ENCODE peak calls at places on chromosomes 1 and 21, in nine cellular contexts. S is A549, P is hypothalamus, D is stromal cell of bone marrow, I is heart right ventricle, U is LoVo, F is colonic mucosa, V is glomerular endothelial cell, Z is spleen. N is an unnamed sample.

GRCh38 chr1:54742262-54742661 is 22.1 kb downstream of the PARS2 start:
- DNase-seq in S (no peak), P (no peak), D (no peak), I (peak; percentile 13), U (no peak), F (no peak), V (no peak), Z (no peak), N (no peak)

GRCh38 chr1:168408531-168409242 is 128.0 kb downstream of the TBX19 start:
- DNase-seq in S (peak; percentile 35), P (no peak), D (no peak), I (no peak), U (peak; percentile 91), F (no peak), V (no peak), Z (no peak), N (no peak)

GRCh38 chr1:185996211-185996610 is 262.0 kb downstream of the HMCN1 start:
- DNase-seq in S (no peak), P (no peak), D (peak; percentile 91), I (peak; percentile 9), U (peak; percentile 6), F (no peak), V (no peak), Z (no peak), N (peak; percentile 47)

GRCh38 chr21:38768385-38769071 is 37.2 kb upstream of the ETS2 start:
- DNase-seq in S (peak; percentile 42), P (no peak), D (peak; percentile 51), I (no peak), U (no peak), F (no peak), V (no peak), Z (no peak), N (no peak)

GRCh38 chr1:2965676-2966075 is 55.6 kb upstream of the ACTRT2 start:
- DNase-seq in S (no peak), P (no peak), D (no peak), I (no peak), U (no peak), F (no peak), V (no peak), Z (peak; percentile 18), N (no peak)

GRCh38 chr1:151510020-151510405 is 1.2 kb upstream of the CGN start:
- DNase-seq in S (peak; percentile 45), P (no peak), D (no peak), I (no peak), U (peak; percentile 57), F (peak; percentile 86), V (no peak), Z (no peak), N (no peak)

GRCh38 chr1:221315330-221315729 is 426.6 kb downstream of the DUSP10 start:
- DNase-seq in S (no peak), P (no peak), D (peak; percentile 88), I (no peak), U (no peak), F (no peak), V (no peak), Z (no peak), N (no peak)

GRCh38 chr1:159867322-159868064 is 5.0 kb upstream of the VSIG8 start:
- DNase-seq in S (no peak), P (no peak), D (no peak), I (no peak), U (peak; percentile 33), F (peak; percentile 89), V (no peak), Z (no peak), N (peak; percentile 16)

GRCh38 chr1:19372602-19373001 is 60.5 kb downstream of the SLC66A1 start:
- DNase-seq in S (no peak), P (no peak), D (no peak), I (no peak), U (no peak), F (no peak), V (no peak), Z (no peak), N (no peak)

GRCh38 chr21:37182222-37182621 is 84.9 kb downstream of the VPS26C start:
- DNase-seq in S (no peak), P (no peak), D (no peak), I (no peak), U (no peak), F (no peak), V (no peak), Z (no peak), N (no peak)

GRCh38 chr1:43446388-43446740 is 7.4 kb downstream of the HYI start:
- DNase-seq in S (no peak), P (no peak), D (no peak), I (no peak), U (no peak), F (no peak), V (no peak), Z (peak; percentile 38), N (no peak)

GRCh38 chr1:45848714-45849113 is 45.3 kb downstream of the MAST2 start:
- DNase-seq in S (no peak), P (no peak), D (no peak), I (no peak), U (no peak), F (no peak), V (no peak), Z (no peak), N (no peak)

GRCh38 chr1:176765608-176766007 is 302.6 kb downstream of the PAPPA2 start:
- DNase-seq in S (no peak), P (no peak), D (no peak), I (no peak), U (no peak), F (no peak), V (no peak), Z (no peak), N (no peak)

GRCh38 chr1:165376041-165376810 is 19.7 kb upstream of the LMX1A start:
- DNase-seq in S (no peak), P (peak; percentile 62), D (peak; percentile 98), I (peak; percentile 92), U (peak; percentile 76), F (peak; percentile 81), V (peak; percentile 25), Z (peak; percentile 88), N (peak; percentile 81)

GRCh38 chr1:214496126-214496525 is 55.3 kb downstream of the PTPN14 start:
- DNase-seq in S (no peak), P (no peak), D (no peak), I (no peak), U (no peak), F (no peak), V (no peak), Z (no peak), N (no peak)

GRCh38 chr1:37317870-37318431 is 156.4 kb upstream of the ZC3H12A start:
- DNase-seq in S (no peak), P (no peak), D (no peak), I (no peak), U (no peak), F (no peak), V (no peak), Z (peak; percentile 44), N (no peak)

GRCh38 chr1:91400133-91400725 is 4.4 kb downstream of the HFM1 start:
- DNase-seq in S (peak; percentile 8), P (no peak), D (peak; percentile 15), I (peak; percentile 34), U (no peak), F (no peak), V (no peak), Z (no peak), N (no peak)

GRCh38 chr1:186404454-186405051 is 28.9 kb downstream of the ODR4 start:
- DNase-seq in S (peak; percentile 61), P (no peak), D (peak; percentile 39), I (no peak), U (peak; percentile 9), F (no peak), V (peak; percentile 88), Z (no peak), N (peak; percentile 89)

GRCh38 chr1:161719325-161719611 is 2.1 kb upstream of the FCRLB start:
- DNase-seq in S (no peak), P (no peak), D (no peak), I (no peak), U (no peak), F (no peak), V (no peak), Z (no peak), N (no peak)

GRCh38 chr1:11653101-11653601 is 1.1 kb downstream of the FBXO2 start:
- DNase-seq in S (no peak), P (no peak), D (no peak), I (no peak), U (peak; percentile 14), F (no peak), V (no peak), Z (peak; percentile 59), N (no peak)

GRCh38 chr1:44035726-44036408 is 4.6 kb upstream of the SLC6A9 start:
- DNase-seq in S (no peak), P (no peak), D (no peak), I (peak; percentile 49), U (no peak), F (no peak), V (no peak), Z (no peak), N (no peak)

GRCh38 chr1:42529724-42530161 is 66.7 kb downstream of the CCDC30 start:
- DNase-seq in S (peak; percentile 38), P (no peak), D (peak; percentile 63), I (no peak), U (peak; percentile 48), F (no peak), V (no peak), Z (no peak), N (peak; percentile 66)

GRCh38 chr1:230902349-230902923 is 34.1 kb upstream of the C1orf198 start:
- DNase-seq in S (no peak), P (no peak), D (no peak), I (no peak), U (no peak), F (no peak), V (no peak), Z (no peak), N (no peak)

GRCh38 chr1:21534674-21535378 is 25.6 kb downstream of the ALPL start:
- DNase-seq in S (peak; percentile 54), P (no peak), D (peak; percentile 14), I (peak; percentile 32), U (peak; percentile 19), F (peak; percentile 70), V (no peak), Z (no peak), N (peak; percentile 34)

GRCh38 chr1:172851077-172851476 is 192.2 kb downstream of the FASLG start:
- DNase-seq in S (no peak), P (no peak), D (no peak), I (no peak), U (no peak), F (no peak), V (no peak), Z (no peak), N (no peak)

GRCh38 chr1:10975567-10976326 is 36.7 kb upstream of the TARDBP start:
- DNase-seq in S (peak; percentile 23), P (no peak), D (peak; percentile 76), I (no peak), U (no peak), F (no peak), V (no peak), Z (no peak), N (no peak)

GRCh38 chr1:29971703-29972102 is 735.4 kb downstream of the PTPRU start:
- DNase-seq in S (no peak), P (no peak), D (no peak), I (no peak), U (no peak), F (no peak), V (no peak), Z (no peak), N (no peak)

GRCh38 chr1:93506140-93506539 is 58.2 kb downstream of the FNBP1L start:
- DNase-seq in S (no peak), P (no peak), D (no peak), I (no peak), U (no peak), F (no peak), V (no peak), Z (no peak), N (peak; percentile 29)

GRCh38 chr1:155725142-155725541 is 36.3 kb downstream of the DAP3 start:
- DNase-seq in S (no peak), P (no peak), D (no peak), I (no peak), U (no peak), F (no peak), V (no peak), Z (no peak), N (no peak)

GRCh38 chr21:34743831-34744230 is 75.0 kb downstream of the CLIC6 start:
- DNase-seq in S (no peak), P (no peak), D (peak; percentile 96), I (peak; percentile 6), U (peak; percentile 54), F (peak; percentile 49), V (no peak), Z (no peak), N (no peak)

GRCh38 chr1:7098641-7099040 is 313.4 kb downstream of the CAMTA1 start:
- DNase-seq in S (no peak), P (no peak), D (no peak), I (no peak), U (no peak), F (no peak), V (no peak), Z (no peak), N (no peak)

N was measured in endothelial cell of umbilical vein.